ENCODE peak calls at places on chromosomes 11 and 22, in four cellular contexts. One of them, this sample, is unnamed. For H3K4me1, the result is how much of the 10 kb centered on the place peaks cover.

GRCh38 chr11:132838621-132839020 is 693.7 kb downstream of the OPCML start:
- DNase-seq in A549: no peak
- DNase-seq in cardiac muscle cell: no peak
- DNase-seq in astrocyte: peak
- DNase-seq in this sample: no peak

GRCh38 chr11:33713914-33714398 is 13.3 kb upstream of the C11orf91 start:
- DNase-seq in cardiac muscle cell: peak
- DNase-seq in astrocyte: no peak
- DNase-seq in A549: no peak
- DNase-seq in this sample: no peak

GRCh38 chr11:72343159-72343756 is 91.1 kb downstream of the CLPB start:
- DNase-seq in A549: no peak
- DNase-seq in cardiac muscle cell: no peak
- DNase-seq in astrocyte: peak
- DNase-seq in this sample: no peak

GRCh38 chr11:60528465-60528864 is 13.3 kb downstream of the MS4A13 start:
- DNase-seq in astrocyte: no peak
- DNase-seq in A549: no peak
- DNase-seq in cardiac muscle cell: no peak
- DNase-seq in this sample: no peak

GRCh38 chr22:31133911-31134310 is 6.4 kb downstream of the PLA2G3 start:
- DNase-seq in A549: no peak
- DNase-seq in astrocyte: no peak
- DNase-seq in cardiac muscle cell: no peak
- DNase-seq in this sample: no peak

GRCh38 chr11:2249191-2249916 is 21.0 kb downstream of the ASCL2 start:
- DNase-seq in cardiac muscle cell: no peak
- DNase-seq in A549: no peak
- DNase-seq in astrocyte: no peak
- DNase-seq in this sample: no peak

GRCh38 chr11:95684701-95685100 is 104.9 kb downstream of the FAM76B start:
- DNase-seq in astrocyte: no peak
- DNase-seq in cardiac muscle cell: no peak
- DNase-seq in A549: no peak
- DNase-seq in this sample: no peak

GRCh38 chr11:47797633-47798032 is 30.5 kb upstream of the FNBP4 start:
- DNase-seq in A549: no peak
- DNase-seq in astrocyte: peak
- DNase-seq in cardiac muscle cell: no peak
- DNase-seq in this sample: no peak

GRCh38 chr11:33942954-33943353 is 51.1 kb upstream of the LMO2 start:
- DNase-seq in A549: no peak
- DNase-seq in astrocyte: peak
- DNase-seq in cardiac muscle cell: no peak
- DNase-seq in this sample: peak

GRCh38 chr11:106813803-106814202 is 204.5 kb downstream of the GUCY1A2 start:
- DNase-seq in A549: no peak
- DNase-seq in cardiac muscle cell: no peak
- DNase-seq in astrocyte: no peak
- DNase-seq in this sample: no peak

GRCh38 chr22:22216450-22216959 is 28.1 kb upstream of the VPREB1 start:
- DNase-seq in A549: no peak
- DNase-seq in astrocyte: no peak
- DNase-seq in cardiac muscle cell: no peak
- DNase-seq in this sample: no peak

GRCh38 chr11:9678576-9678975 is 14.7 kb downstream of the SWAP70 start:
- DNase-seq in cardiac muscle cell: no peak
- DNase-seq in A549: no peak
- DNase-seq in astrocyte: no peak
- DNase-seq in this sample: no peak
- H3K4me3 ChIP-seq in cardiac muscle cell: no peak
- H3K4me3 ChIP-seq in A549: no peak
- H3K4me3 ChIP-seq in astrocyte: no peak
- H3K4me3 ChIP-seq in this sample: no peak

GRCh38 chr22:26481112-26481693 is 2.4 kb downstream of the HPS4 start:
- DNase-seq in A549: no peak
- DNase-seq in cardiac muscle cell: no peak
- DNase-seq in astrocyte: no peak
- DNase-seq in this sample: no peak
- H3K27ac ChIP-seq in A549: no peak
- H3K27ac ChIP-seq in cardiac muscle cell: no peak
- H3K27ac ChIP-seq in astrocyte: no peak
- H3K27ac ChIP-seq in this sample: no peak

GRCh38 chr11:111373590-111373989 is 5.5 kb downstream of the POU2AF1 start:
- DNase-seq in A549: no peak
- DNase-seq in astrocyte: no peak
- DNase-seq in cardiac muscle cell: no peak
- DNase-seq in this sample: no peak
- H3K4me1 ChIP-seq in A549: under half
- H3K4me1 ChIP-seq in astrocyte: under half
- H3K4me1 ChIP-seq in cardiac muscle cell: under half
- H3K4me1 ChIP-seq in this sample: under half

DNA sequence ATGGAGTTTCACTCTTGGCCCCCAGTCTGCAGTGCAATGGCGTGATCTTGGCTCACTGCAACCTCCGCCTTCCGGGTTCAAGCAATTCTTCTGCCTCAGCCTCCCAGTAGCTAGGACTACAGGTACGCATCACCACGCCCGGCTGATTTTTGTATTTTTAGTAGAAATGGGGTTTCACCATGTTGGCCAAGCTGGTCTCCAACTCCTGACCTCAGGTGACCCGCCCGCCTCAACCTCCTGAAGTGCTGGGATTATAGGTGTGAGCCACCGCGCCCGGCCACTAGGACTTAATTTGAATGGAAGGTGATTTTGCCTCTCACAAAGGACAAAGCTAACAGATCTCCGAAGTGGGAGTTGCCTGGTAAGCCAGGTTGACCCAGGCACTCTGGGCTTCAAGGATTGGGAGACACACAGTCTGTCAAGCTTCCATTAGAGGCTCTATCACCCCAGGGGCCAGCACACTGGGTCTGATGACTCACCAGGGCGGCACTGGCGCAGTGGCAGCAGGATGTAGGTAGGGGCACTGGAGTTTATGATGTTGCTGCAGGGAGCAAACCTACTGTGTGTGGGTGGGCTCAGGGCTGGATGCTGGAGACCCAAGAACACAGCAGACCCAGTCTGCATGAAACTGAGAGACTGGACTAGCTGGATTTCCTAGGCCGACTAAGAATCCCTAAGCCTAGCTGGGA is 17.8 kb upstream of the KCTD14 start:
- DNase-seq in cardiac muscle cell: no peak
- DNase-seq in astrocyte: no peak
- DNase-seq in A549: no peak
- DNase-seq in this sample: no peak
- H3K4me3 ChIP-seq in cardiac muscle cell: no peak
- H3K4me3 ChIP-seq in astrocyte: no peak
- H3K4me3 ChIP-seq in A549: no peak
- H3K4me3 ChIP-seq in this sample: no peak

GRCh38 chr22:50537765-50538164 is 7.9 kb upstream of the KLHDC7B start:
- DNase-seq in cardiac muscle cell: no peak
- DNase-seq in astrocyte: no peak
- DNase-seq in A549: no peak
- DNase-seq in this sample: peak
- H3K27ac ChIP-seq in cardiac muscle cell: no peak
- H3K27ac ChIP-seq in astrocyte: no peak
- H3K27ac ChIP-seq in A549: no peak
- H3K27ac ChIP-seq in this sample: no peak

GRCh38 chr11:3878036-3878584 is 22.6 kb downstream of the STIM1 start:
- DNase-seq in astrocyte: no peak
- DNase-seq in A549: no peak
- DNase-seq in cardiac muscle cell: no peak
- DNase-seq in this sample: no peak
- H3K4me1 ChIP-seq in astrocyte: under half
- H3K4me1 ChIP-seq in A549: under half
- H3K4me1 ChIP-seq in cardiac muscle cell: under half
- H3K4me1 ChIP-seq in this sample: under half